ENCODE peak calls at places on chromosomes 12 and 14, in six cellular contexts. P is upper lobe of right lung, D is K562, U is SK-N-SH, A is ovary, E is sigmoid colon. H is an unnamed sample.

GRCh38 chr12:2250797-2251196 is 198.0 kb downstream of the CACNA1C start:
- DNase-seq in E (no peak), U (no peak), A (no peak), D (no peak), P (no peak), H (peak; percentile 33)

GRCh38 chr12:18387706-18388105 is 126.4 kb downstream of the PIK3C2G start:
- DNase-seq in P (no peak), A (no peak), U (no peak), E (no peak), D (no peak), H (no peak)

GRCh38 chr14:91728616-91729183 is 3.2 kb downstream of the CATSPERB start:
- DNase-seq in A (no peak), P (no peak), D (no peak), E (no peak), U (no peak), H (no peak)

GRCh38 chr12:43676183-43676813 is 82.3 kb downstream of the PUS7L start:
- DNase-seq in P (no peak), D (peak; percentile 63), U (peak; percentile 41), E (no peak), A (no peak), H (no peak)

GRCh38 chr12:129152291-129153075 is 299.2 kb downstream of the GLT1D1 start:
- DNase-seq in A (no peak), P (no peak), D (no peak), E (no peak), U (no peak), H (no peak)

GRCh38 chr14:99015833-99016232 is 256.2 kb downstream of the BCL11B start:
- DNase-seq in A (no peak), U (no peak), D (no peak), E (no peak), P (no peak), H (no peak)

GRCh38 chr12:5586201-5586600 is 154.3 kb downstream of the NTF3 start:
- DNase-seq in D (peak; percentile 19), P (no peak), U (no peak), A (no peak), E (no peak), H (no peak)

GRCh38 chr12:40892528-40892927 is 200.3 kb downstream of the CNTN1 start:
- DNase-seq in E (no peak), P (no peak), A (no peak), U (no peak), D (no peak), H (no peak)

GRCh38 chr12:114812858-114813761 is 129.1 kb upstream of the TBX3 start:
- DNase-seq in A (no peak), D (no peak), U (no peak), E (no peak), P (no peak), H (peak; percentile 76)

GRCh38 chr14:96893966-96894622 is 96.9 kb downstream of the VRK1 start:
- DNase-seq in D (no peak), P (no peak), U (no peak), E (no peak), A (no peak), H (no peak)

GRCh38 chr14:25095784-25096390 is 45.9 kb upstream of the STXBP6 start:
- DNase-seq in D (peak; percentile 2), P (no peak), U (no peak), A (no peak), E (no peak), H (no peak)

GRCh38 chr12:11662369-11662768 is 12.9 kb downstream of the ETV6 start:
- DNase-seq in D (no peak), A (no peak), E (no peak), U (no peak), P (no peak), H (no peak)

GRCh38 chr12:15756822-15757221 is 32.4 kb downstream of the EPS8 start:
- DNase-seq in A (no peak), E (no peak), U (no peak), D (no peak), P (no peak), H (peak; percentile 34)

GRCh38 chr14:59454131-59454530 is 11.0 kb downstream of the GPR135 start:
- DNase-seq in E (no peak), D (no peak), U (no peak), P (no peak), A (no peak), H (peak; percentile 81)

GRCh38 chr14:77027538-77028383 is 747 bp downstream of the IRF2BPL start:
- DNase-seq in D (peak; percentile 78), A (peak; percentile 91), E (peak; percentile 92), U (peak; percentile 82), P (peak; percentile 92), H (peak; percentile 75)

GRCh38 chr14:102827716-102828115 is 50.5 kb downstream of the TRAF3 start:
- DNase-seq in P (no peak), A (no peak), E (no peak), D (no peak), U (no peak), H (no peak)

GRCh38 chr14:97077253-97077653 is 280.1 kb downstream of the VRK1 start:
- DNase-seq in U (peak; percentile 37), E (peak; percentile 68), P (no peak), A (no peak), D (peak; percentile 75), H (no peak)

GRCh38 chr12:11658796-11659195 is 9.3 kb downstream of the ETV6 start:
- DNase-seq in U (no peak), A (no peak), D (no peak), P (no peak), E (no peak), H (peak; percentile 69)

GRCh38 chr14:38137005-38137404 is 70.7 kb upstream of the SSTR1 start:
- DNase-seq in U (no peak), A (no peak), D (no peak), P (no peak), E (no peak), H (peak; percentile 13)

GRCh38 chr14:93984987-93985410 is 8.6 kb upstream of the ASB2 start:
- DNase-seq in P (no peak), D (peak; percentile 27), A (peak; percentile 45), E (peak; percentile 80), U (peak; percentile 47), H (peak; percentile 65)

GRCh38 chr12:68873316-68873715 is 59.7 kb downstream of the CPM start:
- DNase-seq in U (no peak), D (no peak), E (no peak), P (no peak), A (no peak), H (no peak)

GRCh38 chr14:81144811-81145598 is 75.8 kb downstream of the GTF2A1 start:
- DNase-seq in A (no peak), D (no peak), P (no peak), U (no peak), E (no peak), H (peak; percentile 24)

GRCh38 chr14:54681819-54682261 is 114.9 kb downstream of the SAMD4A start:
- DNase-seq in D (peak; percentile 50), E (no peak), P (no peak), A (no peak), U (peak; percentile 55), H (peak; percentile 89)

GRCh38 chr12:25594376-25594775 is 41.3 kb upstream of the LMNTD1 start:
- DNase-seq in D (no peak), E (no peak), P (no peak), A (no peak), U (no peak), H (peak; percentile 60)

GRCh38 chr12:105100207-105100985 is 7.1 kb upstream of the WASHC4 start:
- DNase-seq in U (no peak), A (no peak), E (no peak), P (no peak), D (no peak), H (peak; percentile 82)

GRCh38 chr12:26629864-26630263 is 203.1 kb downstream of the ITPR2 start:
- DNase-seq in U (no peak), A (no peak), P (no peak), D (no peak), E (no peak), H (peak; percentile 65)

GRCh38 chr14:23602181-23603095 is 23.8 kb upstream of the JPH4 start:
- DNase-seq in E (peak; percentile 19), A (no peak), P (no peak), U (no peak), D (no peak), H (no peak)

GRCh38 chr12:100827901-100828520 is 33.4 kb downstream of the ANO4 start:
- DNase-seq in A (no peak), U (peak; percentile 10), E (no peak), P (no peak), D (peak; percentile 21), H (peak; percentile 39)

GRCh38 chr12:109331546-109331945 is 16.2 kb upstream of the MYO1H start:
- DNase-seq in U (peak; percentile 31), P (no peak), E (no peak), A (no peak), D (no peak), H (no peak)

GRCh38 chr12:131380961-131381705 is 329.8 kb upstream of the SFSWAP start:
- DNase-seq in U (peak; percentile 42), P (no peak), A (no peak), D (no peak), E (peak; percentile 48), H (no peak)

GRCh38 chr12:124593851-124594401 is 26.5 kb upstream of the NCOR2 start:
- DNase-seq in A (no peak), P (no peak), E (no peak), U (no peak), D (no peak), H (no peak)

GRCh38 chr12:124594851-124595250 is 27.4 kb upstream of the NCOR2 start:
- DNase-seq in D (no peak), E (no peak), U (no peak), A (no peak), P (no peak), H (no peak)

GRCh38 chr12:124593176-124593575 is 25.8 kb upstream of the NCOR2 start:
- DNase-seq in P (no peak), A (no peak), E (no peak), D (no peak), U (no peak), H (no peak)

GRCh38 chr12:124597041-124597440 is 29.6 kb upstream of the NCOR2 start:
- DNase-seq in E (no peak), U (no peak), P (no peak), D (no peak), A (no peak), H (no peak)

GRCh38 chr12:124595444-124595843 is 28.0 kb upstream of the NCOR2 start:
- DNase-seq in P (no peak), A (no peak), D (no peak), E (no peak), U (no peak), H (no peak)
- TF ChIP-seq CTCF in P (no peak), A (no peak), D (no peak), E (no peak), U (no peak), H (no peak)

GRCh38 chr12:85092814-85093370 is 56.7 kb downstream of the LRRIQ1 start:
- DNase-seq in E (no peak), D (no peak), U (no peak), A (no peak), P (no peak), H (no peak)

GRCh38 chr12:85089792-85090191 is 53.6 kb downstream of the LRRIQ1 start:
- DNase-seq in A (no peak), U (no peak), P (no peak), D (no peak), E (no peak), H (no peak)
- H3K4me3 ChIP-seq in A (no peak overlapping the region), U (no peak overlapping the region), P (no peak overlapping the region), D (no peak overlapping the region), E (no peak overlapping the region), H (no peak overlapping the region)

GRCh38 chr12:52280319-52280795 is 5.9 kb downstream of the KRT86 start:
- DNase-seq in P (peak; percentile 84), U (no peak), E (peak; percentile 94), D (peak; percentile 8), A (no peak), H (peak; percentile 97)
- TF ChIP-seq CTCF in P (no peak), U (no peak), E (no peak), D (no peak), A (no peak), H (no peak)

GRCh38 chr12:31387011-31387410 is 61.1 kb upstream of the SINHCAF start:
- DNase-seq in A (no peak), D (no peak), U (no peak), P (no peak), E (no peak), H (no peak)
- H3K4me3 ChIP-seq in A (no peak overlapping the region), D (no peak overlapping the region), U (no peak overlapping the region), P (no peak overlapping the region), E (no peak overlapping the region), H (no peak overlapping the region)

H was measured in fibroblast of villous mesenchyme.